ENCODE peak calls at places on chromosomes 3 and 15, in six cellular contexts. A is kidney, D is SK-N-SH, T is endothelial cell of umbilical vein, P is fibroblast of lung, W is mammary epithelial cell. U is an unnamed sample.

GRCh38 chr3:46901591-46902187 is 24.2 kb downstream of the PTH1R start:
- DNase-seq in A (peak; percentile 70), D (no peak), T (no peak), P (no peak), W (no peak), U (no peak)

GRCh38 chr3:197345381-197345780 is 47.0 kb upstream of the DLG1 start:
- DNase-seq in A (no peak), D (peak; percentile 37), T (no peak), P (no peak), W (no peak), U (no peak)

GRCh38 chr3:60792287-60792852 is 458.9 kb downstream of the FHIT start:
- DNase-seq in A (no peak), D (no peak), T (no peak), P (no peak), W (no peak), U (no peak)

GRCh38 chr3:196666001-196666867 is 26.7 kb downstream of the NRROS start:
- DNase-seq in A (peak; percentile 21), D (no peak), T (no peak), P (peak; percentile 69), W (peak; percentile 99), U (no peak)

GRCh38 chr3:81303326-81303725 is 458.1 kb downstream of the GBE1 start:
- DNase-seq in A (no peak), D (no peak), T (no peak), P (no peak), W (no peak), U (no peak)

GRCh38 chr3:148974726-148975125 is 16.6 kb upstream of the GYG1 start:
- DNase-seq in A (no peak), D (no peak), T (no peak), P (peak; percentile 58), W (no peak), U (peak; percentile 20)

GRCh38 chr3:157523814-157524213 is 20.6 kb upstream of the VEPH1 start:
- DNase-seq in A (no peak), D (no peak), T (no peak), P (no peak), W (no peak), U (no peak)

GRCh38 chr3:11770105-11770476 is 76.6 kb downstream of the TAMM41 start:
- DNase-seq in A (no peak), D (peak; percentile 19), T (no peak), P (no peak), W (no peak), U (no peak)

GRCh38 chr3:52891615-52892081 is 5.7 kb downstream of the STIMATE start:
- DNase-seq in A (no peak), D (no peak), T (no peak), P (peak; percentile 45), W (no peak), U (no peak)

GRCh38 chr3:174858353-174858752 is 781 bp upstream of the NAALADL2 start:
- DNase-seq in A (no peak), D (no peak), T (no peak), P (no peak), W (no peak), U (no peak)

GRCh38 chr3:122668930-122669730 is 11.5 kb upstream of the PARP14 start:
- DNase-seq in A (no peak), D (no peak), T (no peak), P (peak; percentile 51), W (peak; percentile 45), U (no peak)

GRCh38 chr3:12227833-12228232 is 61.0 kb upstream of the PPARG start:
- DNase-seq in A (no peak), D (no peak), T (no peak), P (peak; percentile 91), W (peak; percentile 65), U (no peak)

GRCh38 chr3:112531358-112531781 is 30.4 kb downstream of the ATG3 start:
- DNase-seq in A (no peak), D (peak; percentile 27), T (peak; percentile 53), P (peak; percentile 60), W (no peak), U (peak; percentile 56)

GRCh38 chr3:67531149-67532101 is 123.0 kb downstream of the SUCLG2 start:
- DNase-seq in A (no peak), D (no peak), T (peak; percentile 34), P (no peak), W (no peak), U (no peak)

GRCh38 chr15:49062900-49063299 is 16.7 kb upstream of the SECISBP2L start:
- DNase-seq in A (no peak), D (no peak), T (no peak), P (no peak), W (no peak), U (no peak)

GRCh38 chr3:142210608-142211007 is 14.8 kb downstream of the GK5 start:
- DNase-seq in A (no peak), D (no peak), T (no peak), P (peak; percentile 42), W (no peak), U (no peak)

GRCh38 chr3:106570426-106570825 is 701.6 kb upstream of the CBLB start:
- DNase-seq in A (no peak), D (no peak), T (peak; percentile 89), P (no peak), W (no peak), U (no peak)

GRCh38 chr3:106560451-106560966 is 691.7 kb upstream of the CBLB start:
- DNase-seq in A (no peak), D (no peak), T (peak; percentile 16), P (peak; percentile 78), W (peak; percentile 84), U (no peak)

DNA sequence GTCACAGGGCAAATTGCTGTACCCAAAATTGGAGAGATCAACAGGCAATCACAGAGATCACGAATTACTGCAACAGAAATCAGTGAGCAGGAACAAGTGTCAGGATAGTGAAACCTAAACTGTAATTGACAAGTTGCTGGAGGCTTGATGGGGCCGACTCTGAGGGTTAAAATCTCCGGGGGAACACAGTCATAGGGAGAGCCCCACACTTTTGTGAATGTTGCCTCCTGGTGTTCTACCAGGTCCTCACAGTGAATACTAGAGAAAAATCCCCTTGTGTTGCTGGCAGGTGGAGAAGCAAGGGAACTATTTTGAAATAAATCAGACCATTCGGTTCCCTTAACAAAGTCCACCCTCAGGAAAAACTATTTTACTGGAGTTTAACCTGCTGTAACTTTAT is 697.5 kb upstream of the CBLB start:
- DNase-seq in A (no peak), D (no peak), T (no peak), P (no peak), W (no peak), U (no peak)
- TF ChIP-seq CTCF in A (no peak), D (no peak), T (no peak), P (peak; percentile 18), W (no peak), U (no peak)

DNA sequence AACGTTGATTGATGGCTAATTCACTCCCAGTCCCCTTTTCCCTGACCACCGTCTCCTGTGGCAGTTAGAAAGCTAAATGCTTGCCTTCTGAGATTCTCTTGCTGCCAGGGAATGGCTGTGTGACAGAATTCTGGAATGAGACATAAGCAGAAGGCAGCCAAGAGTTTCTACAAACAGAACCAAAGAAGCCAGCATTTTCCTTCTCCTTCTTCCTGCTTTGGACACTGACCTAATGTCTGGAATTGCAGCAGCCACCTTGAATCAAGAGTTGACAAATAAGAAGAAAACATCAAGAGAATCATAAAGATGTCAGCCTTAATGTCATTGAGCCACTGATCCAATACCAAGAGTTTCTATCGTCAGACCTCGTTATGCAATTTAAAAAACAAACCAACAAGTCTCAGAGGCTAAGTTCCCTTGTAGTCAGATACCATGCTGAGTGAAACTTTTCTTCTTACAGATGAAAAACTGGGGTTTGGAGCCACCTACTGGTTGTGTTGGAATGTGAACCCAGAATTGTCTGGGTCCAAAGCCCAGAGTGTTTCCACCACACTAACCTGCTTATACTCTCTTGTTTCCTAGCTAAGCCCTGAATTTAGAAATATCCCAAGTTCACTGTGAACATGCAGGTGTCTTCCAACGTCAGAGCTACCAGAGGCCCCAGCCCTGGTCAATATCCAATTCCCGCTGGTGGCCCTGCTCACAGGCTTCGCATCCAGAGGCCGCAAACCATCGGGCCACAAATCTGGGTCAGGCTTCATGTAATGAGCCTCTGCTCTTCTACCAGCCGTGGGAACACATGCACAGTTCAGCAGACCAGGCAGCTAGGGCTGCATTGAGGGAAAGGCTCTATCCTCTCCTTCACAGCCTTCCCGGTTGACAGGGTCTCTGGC is 42.5 kb downstream of the MCF2L2 start:
- DNase-seq in A (no peak), D (peak; percentile 47), T (peak; percentile 76), P (peak; percentile 85), W (peak; percentile 59), U (peak; percentile 80)
- H3K9ac ChIP-seq in A (no peak overlapping the region), D (no peak overlapping the region), T (peak overlapping the region; percentile 1), P (no peak overlapping the region), W (peak overlapping the region; percentile 16), U (no peak overlapping the region)

GRCh38 chr3:119557874-119558264 is 1.5 kb downstream of the CD80 start:
- DNase-seq in A (no peak), D (no peak), T (no peak), P (no peak), W (no peak), U (no peak)

GRCh38 chr3:119555309-119555735 is 4.1 kb downstream of the CD80 start:
- DNase-seq in A (no peak), D (no peak), T (peak; percentile 31), P (no peak), W (no peak), U (no peak)

GRCh38 chr3:119557192-119557873 is 2.1 kb downstream of the CD80 start:
- DNase-seq in A (no peak), D (no peak), T (no peak), P (no peak), W (no peak), U (no peak)

GRCh38 chr3:119558528-119559339 is 680 bp downstream of the CD80 start:
- DNase-seq in A (no peak), D (no peak), T (no peak), P (no peak), W (no peak), U (no peak)

DNA sequence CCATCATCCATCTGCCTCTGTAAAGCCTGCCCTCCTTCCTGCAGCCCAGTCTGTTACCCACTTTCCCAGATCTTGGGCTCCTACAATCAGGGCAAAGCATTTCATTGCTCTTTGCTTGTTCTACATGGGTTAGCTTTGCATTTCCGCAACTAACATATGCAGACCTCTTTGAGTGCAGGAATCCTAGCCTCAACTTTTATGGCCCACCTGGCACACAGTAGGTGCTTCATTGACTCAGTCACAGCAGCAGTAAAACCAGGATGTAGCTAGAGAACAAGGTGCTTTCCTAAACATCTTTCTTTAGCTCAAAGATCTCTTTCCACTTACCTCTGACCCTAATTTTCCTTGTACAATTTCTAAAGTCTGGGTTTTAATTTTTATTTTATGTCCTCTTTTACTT is 3.5 kb downstream of the CD80 start:
- DNase-seq in A (no peak), D (no peak), T (no peak), P (no peak), W (no peak), U (no peak)
- H3K4me3 ChIP-seq in A (no peak overlapping the region), D (no peak overlapping the region), T (no peak overlapping the region), P (no peak overlapping the region), W (no peak overlapping the region), U (no peak overlapping the region)

DNA sequence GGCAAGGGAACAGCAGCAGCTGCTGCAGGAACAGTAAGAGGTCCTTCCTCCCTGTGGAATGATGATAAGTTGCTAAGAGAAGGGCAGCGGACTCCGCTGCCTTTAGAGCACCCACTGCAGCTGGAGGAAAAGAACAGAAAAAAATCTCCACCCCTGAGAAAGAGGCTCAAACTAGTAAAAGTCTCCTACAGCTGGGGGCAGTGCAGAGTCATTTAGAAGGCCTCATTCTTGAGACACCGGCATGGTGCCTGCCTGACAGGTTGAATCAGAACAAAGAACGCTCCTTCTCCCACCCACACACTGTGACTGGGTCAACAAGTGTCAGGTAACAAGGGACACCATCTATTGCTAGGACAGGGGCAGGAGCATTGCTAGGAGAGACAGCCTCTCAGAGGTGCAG is 188.4 kb downstream of the ABHD5 start:
- DNase-seq in A (no peak), D (no peak), T (no peak), P (no peak), W (peak; percentile 25), U (peak; percentile 19)
- TF ChIP-seq CTCF in A (peak; percentile 28), D (peak; percentile 36), T (no peak), P (no peak), W (peak; percentile 22), U (peak; percentile 39)

GRCh38 chr3:180036092-180036677 is 552 bp downstream of the PEX5L start:
- DNase-seq in A (no peak), D (peak; percentile 11), T (no peak), P (no peak), W (no peak), U (peak; percentile 71)
- H3K9ac ChIP-seq in A (no peak overlapping the region), D (no peak overlapping the region), T (no peak overlapping the region), P (no peak overlapping the region), W (no peak overlapping the region), U (peak overlapping the region; percentile 0)

U was measured in MM.1S.